ENCODE peak calls at places on chromosomes 13 and 19, in five cellular contexts. G is COR-L47; S is fibroblast of lung; O is CD4-positive, CD25-positive, alpha-beta regulatory T cell; Y is posterior vena cava. B is an unnamed sample.

GRCh38 chr19:1046836-1047695 is 7.2 kb downstream of the ABCA7 start:
- DNase-seq in G (no peak), S (no peak), O (no peak), Y (no peak), B (no peak)

GRCh38 chr13:40624338-40624737 is 42.1 kb downstream of the FOXO1 start:
- DNase-seq in G (no peak), S (peak), O (peak), Y (no peak), B (no peak)

GRCh38 chr19:18396471-18397241 is 766 bp downstream of the LRRC25 start:
- DNase-seq in G (no peak), S (no peak), O (no peak), Y (no peak), B (no peak)

GRCh38 chr13:78160793-78161192 is 242.2 kb upstream of the EDNRB start:
- DNase-seq in G (no peak), S (peak), O (no peak), Y (no peak), B (no peak)

GRCh38 chr19:38203197-38203596 is 20.8 kb downstream of the DPF1 start:
- DNase-seq in G (no peak), S (no peak), O (no peak), Y (no peak), B (no peak)

GRCh38 chr19:35746087-35746462 is 624 bp downstream of the PSENEN start:
- DNase-seq in G (no peak), S (no peak), O (no peak), Y (no peak), B (no peak)

GRCh38 chr13:83692800-83693199 is 189.5 kb downstream of the SLITRK1 start:
- DNase-seq in G (no peak), S (no peak), O (no peak), Y (no peak), B (no peak)

GRCh38 chr13:98406475-98406874 is 170.4 kb downstream of the STK24 start:
- DNase-seq in G (peak), S (no peak), O (no peak), Y (no peak), B (no peak)

GRCh38 chr19:32859591-32859990 is 10.0 kb downstream of the SLC7A9 start:
- DNase-seq in G (no peak), S (no peak), O (no peak), Y (peak), B (no peak)

GRCh38 chr19:2426661-2427322 is 594 bp downstream of the TIMM13 start:
- DNase-seq in G (no peak), S (peak), O (peak), Y (peak), B (peak)

GRCh38 chr19:49390131-49390977 is 2.3 kb downstream of the KASH5 start:
- DNase-seq in G (no peak), S (no peak), O (no peak), Y (peak), B (no peak)

GRCh38 chr19:52722062-52723005 is 12.5 kb downstream of the ZNF611 start:
- DNase-seq in G (no peak), S (peak), O (no peak), Y (no peak), B (peak)

GRCh38 chr13:114019367-114019766 is 45.5 kb upstream of the C13orf46 start:
- DNase-seq in G (no peak), S (no peak), O (peak), Y (no peak), B (peak)

B was measured in NCI-H226.